ENCODE peak calls at places on chromosomes 5 and 9, in six cellular contexts. J, S, U, E, Y and F are unnamed samples.

GRCh38 chr5:69295088-69295754 is 37.4 kb downstream of the CCDC125 start:
- DNase-seq in J (peak; percentile 68), S (peak; percentile 23), U (no peak), E (peak; percentile 57), Y (no peak), F (no peak)

GRCh38 chr9:19133549-19134345 is 6.5 kb upstream of the PLIN2 start:
- DNase-seq in J (no peak), S (no peak), U (no peak), E (no peak), Y (no peak), F (no peak)

GRCh38 chr5:159680095-159680494 is 236.2 kb upstream of the ADRA1B start:
- DNase-seq in J (no peak), S (no peak), U (no peak), E (no peak), Y (no peak), F (no peak)

GRCh38 chr5:111411321-111411720 is 101.0 kb downstream of the STARD4 start:
- DNase-seq in J (peak; percentile 8), S (no peak), U (no peak), E (peak; percentile 31), Y (no peak), F (no peak)

GRCh38 chr5:122129332-122129731 is at the start of gene ZNF474:
- DNase-seq in J (peak; percentile 97), S (peak; percentile 89), U (peak; percentile 28), E (peak; percentile 97), Y (peak; percentile 56), F (no peak)

GRCh38 chr5:127228540-127229184 is 61.9 kb upstream of the MEGF10 start:
- DNase-seq in J (no peak), S (no peak), U (peak; percentile 15), E (no peak), Y (no peak), F (no peak)

GRCh38 chr9:33241298-33241697 is 1.3 kb downstream of the SPINK4 start:
- DNase-seq in J (no peak), S (no peak), U (no peak), E (no peak), Y (no peak), F (no peak)

GRCh38 chr5:175246242-175246891 is 197.6 kb downstream of the DRD1 start:
- DNase-seq in J (peak; percentile 50), S (peak; percentile 88), U (peak; percentile 15), E (peak; percentile 10), Y (no peak), F (no peak)

GRCh38 chr5:79800979-79801827 is 111.6 kb downstream of the CMYA5 start:
- DNase-seq in J (peak; percentile 7), S (no peak), U (no peak), E (peak; percentile 21), Y (no peak), F (no peak)

GRCh38 chr5:123511290-123511647 is 708 bp upstream of the CSNK1G3 start:
- DNase-seq in J (peak; percentile 54), S (no peak), U (no peak), E (peak; percentile 65), Y (no peak), F (no peak)

GRCh38 chr9:113508111-113508749 is 44.7 kb downstream of the RGS3 start:
- DNase-seq in J (peak; percentile 25), S (no peak), U (no peak), E (no peak), Y (no peak), F (no peak)
- TF ChIP-seq CTCF in J (peak; percentile 4), S (no peak), U (no peak), E (no peak), Y (peak; percentile 25), F (no peak)

DNA sequence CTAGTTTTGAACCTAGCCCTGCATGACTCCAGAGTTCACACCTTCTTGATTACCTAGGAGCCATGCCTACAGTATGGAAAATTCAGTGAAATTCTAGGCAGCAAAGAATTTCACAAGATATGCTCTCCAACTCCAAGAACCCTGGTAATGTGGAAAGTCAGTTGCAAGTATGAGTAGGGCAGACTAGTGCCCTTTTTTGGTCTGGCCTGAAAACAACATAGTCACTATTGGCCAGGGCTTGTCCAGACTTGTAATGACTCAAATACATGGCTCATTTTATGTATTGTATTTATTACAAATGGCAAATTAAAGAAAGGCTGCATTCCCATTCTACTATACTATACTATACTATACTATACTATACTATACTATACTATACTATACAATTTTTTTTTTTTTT is 160.4 kb downstream of the ESM1 start:
- DNase-seq in J (peak; percentile 54), S (no peak), U (no peak), E (peak; percentile 20), Y (no peak), F (no peak)
- H3K4me3 ChIP-seq in J (no peak overlapping the region), S (no peak overlapping the region), U (no peak overlapping the region), E (no peak overlapping the region), Y (no peak overlapping the region), F (no peak overlapping the region)

GRCh38 chr5:36726317-36726716 is 119.9 kb downstream of the SLC1A3 start:
- DNase-seq in J (no peak), S (no peak), U (no peak), E (no peak), Y (no peak), F (no peak)

GRCh38 chr5:36726767-36727166 is 120.4 kb downstream of the SLC1A3 start:
- DNase-seq in J (no peak), S (no peak), U (no peak), E (no peak), Y (no peak), F (no peak)

GRCh38 chr5:36723921-36724320 is 117.5 kb downstream of the SLC1A3 start:
- DNase-seq in J (no peak), S (no peak), U (no peak), E (no peak), Y (no peak), F (no peak)

GRCh38 chr5:36722913-36723312 is 116.5 kb downstream of the SLC1A3 start:
- DNase-seq in J (no peak), S (no peak), U (no peak), E (no peak), Y (no peak), F (no peak)

DNA sequence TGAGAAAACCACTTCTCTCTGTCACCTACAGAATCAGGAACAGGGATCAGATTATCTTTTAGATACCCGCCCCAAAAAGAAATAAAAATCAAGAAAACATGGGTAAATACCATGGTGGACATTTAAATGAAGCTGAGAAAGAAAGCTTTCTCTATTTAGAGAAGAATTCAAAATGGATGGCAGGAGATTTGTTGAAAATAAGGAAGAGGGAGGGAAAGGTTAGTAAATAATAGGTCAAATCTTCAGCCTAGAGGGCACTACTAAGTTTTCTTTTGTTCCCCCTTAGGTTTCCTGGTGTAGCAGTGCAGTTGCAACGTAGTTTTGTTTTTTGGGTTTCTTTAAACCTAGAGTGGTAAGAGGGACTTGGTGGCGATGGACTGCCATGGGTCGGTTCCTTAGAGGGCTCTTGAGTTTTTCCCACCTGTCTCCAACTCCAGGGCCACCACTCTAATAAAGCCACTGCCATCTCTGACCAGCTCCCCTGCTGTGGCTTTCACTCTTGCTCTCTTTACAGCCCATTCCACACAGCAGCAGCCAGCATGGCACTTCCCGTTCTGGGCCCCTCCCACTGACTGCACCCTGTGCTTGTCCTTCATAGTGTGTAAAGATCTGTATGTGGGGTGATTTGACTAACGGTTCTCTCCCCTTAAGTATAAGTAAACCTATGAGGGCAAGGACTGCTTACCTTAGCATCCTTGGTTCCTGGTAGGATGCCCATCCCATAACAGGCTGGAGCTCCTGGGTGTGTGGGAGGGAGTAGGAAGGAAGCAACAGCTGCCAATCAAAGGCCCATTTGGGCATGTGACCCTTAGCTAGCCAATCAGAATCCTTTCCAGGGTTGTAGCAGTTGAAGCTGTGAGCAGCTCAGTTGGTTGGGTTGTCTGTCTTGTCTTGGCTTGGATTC is 118.3 kb downstream of the SLC1A3 start:
- DNase-seq in J (no peak), S (no peak), U (no peak), E (no peak), Y (peak; percentile 31), F (no peak)
- TF ChIP-seq CTCF in J (no peak), S (no peak), U (no peak), E (no peak), Y (no peak), F (no peak)

GRCh38 chr5:23583081-23583480 is 75.7 kb downstream of the PRDM9 start:
- DNase-seq in J (no peak), S (no peak), U (no peak), E (no peak), Y (no peak), F (no peak)
- H3K4me3 ChIP-seq in J (no peak overlapping the region), S (no peak overlapping the region), U (no peak overlapping the region), E (no peak overlapping the region), Y (no peak overlapping the region), F (no peak overlapping the region)

DNA sequence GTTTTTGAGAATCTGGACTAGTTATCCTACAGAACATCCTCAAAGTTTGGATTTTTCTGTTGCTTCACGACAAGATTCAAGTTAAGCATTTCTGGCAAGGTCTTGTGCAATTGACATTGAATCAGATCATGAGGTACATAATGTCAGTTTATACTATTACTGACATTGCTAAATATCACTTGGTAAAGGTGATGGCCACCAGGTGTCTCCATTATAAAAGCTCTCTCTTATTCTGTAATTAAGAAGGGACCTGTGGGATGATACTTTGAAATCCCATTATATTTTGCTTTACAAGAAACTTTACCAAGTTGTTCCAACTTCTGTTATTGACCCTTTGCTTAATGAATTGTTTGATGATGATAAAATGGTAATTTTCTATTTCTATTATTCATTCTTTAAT is 131.0 kb upstream of the ASTN2 start:
- DNase-seq in J (no peak), S (no peak), U (no peak), E (no peak), Y (no peak), F (no peak)
- TF ChIP-seq CTCF in J (no peak), S (no peak), U (no peak), E (no peak), Y (no peak), F (no peak)

GRCh38 chr9:136363606-136364368 is at the start of gene DNLZ:
- DNase-seq in J (peak; percentile 86), S (peak; percentile 60), U (peak; percentile 85), E (peak; percentile 91), Y (peak; percentile 81), F (peak; percentile 82)
- H3K4me3 ChIP-seq in J (peak within 1 kb of the TSS; percentile 73), S (peak within 1 kb of the TSS; percentile 72), U (peak within 1 kb of the TSS; percentile 76), E (peak within 1 kb of the TSS; percentile 68), Y (peak within 1 kb of the TSS; percentile 68), F (peak within 1 kb of the TSS; percentile 76)

DNA sequence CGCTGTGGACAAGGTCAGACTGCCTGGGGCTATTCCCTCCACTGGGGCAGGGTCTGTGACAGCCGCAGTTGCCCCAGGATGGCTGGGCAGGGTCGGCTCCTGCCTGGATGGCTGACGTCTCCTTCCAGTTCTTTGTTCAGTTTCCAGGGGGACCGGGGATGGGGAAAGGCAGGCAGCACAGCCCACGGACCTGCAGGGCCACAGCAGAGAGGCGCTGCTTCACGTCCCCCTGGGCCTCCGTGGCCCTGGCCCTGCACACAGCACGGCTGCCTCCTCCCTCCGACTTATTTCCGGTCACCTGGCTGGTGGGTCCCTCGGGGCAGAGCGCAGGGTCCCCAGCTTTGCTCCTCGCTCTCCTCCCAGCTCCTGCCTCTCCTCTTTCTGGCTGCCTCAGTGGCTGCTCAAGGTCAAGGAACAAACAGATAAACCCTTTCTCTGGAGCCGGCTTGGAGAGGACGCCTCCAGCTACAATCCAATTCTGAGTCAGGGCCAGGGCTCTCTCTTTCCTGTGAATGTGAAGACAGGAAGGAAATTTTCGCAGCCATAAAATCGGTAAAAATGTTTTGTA is 169.7 kb downstream of the C9orf50 start:
- DNase-seq in J (peak; percentile 36), S (no peak), U (peak; percentile 48), E (peak; percentile 48), Y (peak; percentile 52), F (no peak)
- TF ChIP-seq CTCF in J (no peak), S (no peak), U (no peak), E (no peak), Y (no peak), F (no peak)